ENCODE peak calls at places on chromosomes 13 and 19, in nine cellular contexts. B is lung; F is AG04450; V is transverse colon; I is activated gamma-delta T cell treated with Interleukin-2 at 50 U/mL for 16 hours; H is kidney; C is AG04449; E is sigmoid colon; T is CD4-positive, CD25-positive, alpha-beta regulatory T cell. A is an unnamed sample.
A peak's percentile ranks its signal among the peaks of the same experiment; 100 is the strongest.

GRCh38 chr19:55301459-55302331 is 17.9 kb downstream of the BRSK1 start:
- DNase-seq in V (peak; percentile 93), C (no peak), E (peak; percentile 93), F (peak; percentile 24), I (peak; percentile 96), T (peak; percentile 86), H (peak; percentile 93), B (peak; percentile 86), A (peak; percentile 77)

GRCh38 chr19:40862785-40863184 is 12.5 kb upstream of the CYP2A6 start:
- DNase-seq in V (no peak), T (no peak), E (no peak), I (no peak), H (no peak), F (no peak), B (no peak), C (peak; percentile 3), A (no peak)

GRCh38 chr19:6073858-6074708 is 36.2 kb downstream of the RFX2 start:
- DNase-seq in E (no peak), T (no peak), V (no peak), C (no peak), B (no peak), H (no peak), I (no peak), F (no peak), A (no peak)

GRCh38 chr19:30254789-30255188 is 117.4 kb upstream of the ZNF536 start:
- DNase-seq in E (no peak), H (no peak), B (no peak), V (no peak), I (no peak), T (no peak), C (no peak), F (no peak), A (no peak)

GRCh38 chr19:4974855-4975469 is 6.0 kb downstream of the KDM4B start:
- DNase-seq in B (no peak), V (no peak), C (no peak), E (no peak), I (no peak), H (no peak), F (no peak), T (no peak), A (no peak)

GRCh38 chr13:39110518-39111097 is 72.4 kb downstream of the NHLRC3 start:
- DNase-seq in E (no peak), H (no peak), B (no peak), T (no peak), F (no peak), V (no peak), I (no peak), C (no peak), A (no peak)

GRCh38 chr19:49442793-49443365 is 1.6 kb upstream of the SLC17A7 start:
- DNase-seq in H (peak; percentile 98), T (peak; percentile 51), V (peak; percentile 96), E (peak; percentile 97), C (no peak), B (peak; percentile 95), F (peak; percentile 44), I (peak; percentile 33), A (peak; percentile 96)

GRCh38 chr13:45292176-45292575 is 48.8 kb downstream of the TPT1 start:
- DNase-seq in I (no peak), H (no peak), T (no peak), F (no peak), C (no peak), E (no peak), V (no peak), B (no peak), A (no peak)

GRCh38 chr13:45781553-45782326 is 69.8 kb downstream of the SIAH3 start:
- DNase-seq in H (peak; percentile 79), E (peak; percentile 69), I (no peak), B (no peak), V (peak; percentile 50), F (no peak), T (no peak), C (no peak), A (peak; percentile 56)